ENCODE peak calls at places on chromosomes 4 and X, in nine cellular contexts. O is AG04450, D is right atrium auricular region, X is nephron progenitor cell, V is bronchial epithelial cell, M is GM13976, L is MCF 10A, E is lower lobe of right lung, W is A549. J is an unnamed sample.

GRCh38 chr4:153520871-153521329 is 54.7 kb downstream of the TMEM131L start:
- DNase-seq in O (no peak), D (no peak), X (no peak), V (no peak), M (peak; percentile 36), L (no peak), E (no peak), W (no peak), J (no peak)

GRCh38 chrX:40170830-40171512 is 73.2 kb upstream of the BCOR start:
- DNase-seq in O (no peak), D (no peak), X (peak; percentile 42), V (no peak), M (no peak), L (no peak), E (no peak), W (no peak), J (no peak)

GRCh38 chr4:76683154-76683553 is 214.8 kb downstream of the SOWAHB start:
- DNase-seq in O (no peak), D (no peak), X (no peak), V (no peak), M (no peak), L (no peak), E (no peak), W (no peak), J (no peak)

GRCh38 chrX:151974336-151975227 is at the start of gene GABRE:
- DNase-seq in O (no peak), D (no peak), X (peak; percentile 74), V (no peak), M (no peak), L (peak; percentile 44), E (peak; percentile 56), W (no peak), J (peak; percentile 12)

GRCh38 chr4:145179201-145179860 is 1.1 kb downstream of the OTUD4 start:
- DNase-seq in O (no peak), D (peak; percentile 69), X (peak; percentile 53), V (peak; percentile 48), M (peak; percentile 84), L (peak; percentile 56), E (peak; percentile 87), W (peak; percentile 28), J (peak; percentile 6)

GRCh38 chr4:90069151-90069550 is 58.0 kb upstream of the CCSER1 start:
- DNase-seq in O (no peak), D (no peak), X (no peak), V (peak; percentile 73), M (no peak), L (peak; percentile 28), E (no peak), W (no peak), J (no peak)

GRCh38 chr4:156295676-156296075 is 342.0 kb upstream of the CTSO start:
- DNase-seq in O (no peak), D (no peak), X (no peak), V (peak; percentile 79), M (no peak), L (peak; percentile 17), E (no peak), W (no peak), J (no peak)

GRCh38 chr4:177285953-177286352 is 23.7 kb upstream of the NEIL3 start:
- DNase-seq in O (no peak), D (no peak), X (no peak), V (no peak), M (no peak), L (no peak), E (no peak), W (no peak), J (no peak)

GRCh38 chr4:76969941-76970529 is 20.5 kb downstream of the SEPTIN11 start:
- DNase-seq in O (no peak), D (no peak), X (no peak), V (no peak), M (no peak), L (no peak), E (no peak), W (no peak), J (no peak)

GRCh38 chr4:75733369-75733768 is 9.0 kb downstream of the USO1 start:
- DNase-seq in O (no peak), D (no peak), X (no peak), V (no peak), M (no peak), L (no peak), E (no peak), W (no peak), J (no peak)

GRCh38 chr4:1154523-1155182 is 17.7 kb downstream of the SPON2 start:
- DNase-seq in O (peak; percentile 15), D (no peak), X (no peak), V (no peak), M (no peak), L (no peak), E (peak; percentile 58), W (no peak), J (no peak)

GRCh38 chr4:169309326-169309967 is 38.7 kb upstream of the SH3RF1 start:
- DNase-seq in O (no peak), D (no peak), X (no peak), V (no peak), M (no peak), L (no peak), E (no peak), W (no peak), J (no peak)

GRCh38 chrX:1316527-1316926 is 20.1 kb upstream of the IL3RA start:
- DNase-seq in O (no peak), D (peak; percentile 81), X (no peak), V (no peak), M (no peak), L (no peak), E (peak; percentile 89), W (no peak), J (no peak)

GRCh38 chr4:38255572-38255971 is 295.4 kb downstream of the PTTG2 start:
- DNase-seq in O (no peak), D (no peak), X (no peak), V (no peak), M (no peak), L (no peak), E (no peak), W (no peak), J (no peak)

GRCh38 chrX:20418379-20418778 is 151.7 kb upstream of the RPS6KA3 start:
- DNase-seq in O (no peak), D (no peak), X (no peak), V (no peak), M (no peak), L (no peak), E (no peak), W (no peak), J (no peak)

GRCh38 chr4:140099993-140100392 is 54.0 kb downstream of the MAML3 start:
- DNase-seq in O (no peak), D (peak; percentile 68), X (no peak), V (no peak), M (no peak), L (no peak), E (peak; percentile 55), W (no peak), J (no peak)

DNA sequence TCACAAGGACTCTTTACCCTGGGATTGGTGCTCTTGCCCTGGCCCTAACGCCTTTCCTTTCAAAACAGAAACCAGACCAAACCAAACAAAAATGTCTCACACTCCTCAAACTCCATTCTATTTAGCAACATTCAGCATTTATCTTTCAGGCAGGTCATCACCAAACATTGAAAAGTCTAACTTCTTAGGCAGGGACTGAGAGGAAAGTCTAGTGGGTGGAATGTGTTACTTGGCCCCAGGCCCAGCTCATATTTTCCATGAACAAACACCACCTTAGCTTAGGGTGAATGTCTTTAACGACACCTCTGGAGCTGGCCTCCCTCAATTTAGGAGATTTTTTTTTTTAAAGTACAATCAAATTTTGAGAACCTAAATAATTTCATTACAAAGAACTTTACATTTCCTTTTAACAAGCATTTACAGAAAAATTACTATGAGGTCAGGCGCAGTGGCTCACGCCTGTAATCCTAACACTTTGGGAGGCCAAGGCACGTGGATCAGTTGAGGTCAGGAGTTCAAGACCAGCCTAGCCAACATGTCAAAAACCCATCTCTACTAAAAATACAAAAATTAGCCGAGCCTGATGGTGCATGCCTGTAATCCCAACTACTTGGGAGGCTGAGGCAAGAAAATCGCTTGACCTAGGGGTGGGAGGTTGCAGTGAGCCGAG is 10.2 kb upstream of the N4BP2 start:
- DNase-seq in O (peak; percentile 6), D (peak; percentile 70), X (no peak), V (peak; percentile 71), M (no peak), L (peak; percentile 72), E (peak; percentile 60), W (peak; percentile 26), J (no peak)
- TF ChIP-seq CTCF in O (peak; percentile 19), D (no peak), X (no peak), V (no peak), M (no peak), L (no peak), E (no peak), W (no peak), J (no peak)

DNA sequence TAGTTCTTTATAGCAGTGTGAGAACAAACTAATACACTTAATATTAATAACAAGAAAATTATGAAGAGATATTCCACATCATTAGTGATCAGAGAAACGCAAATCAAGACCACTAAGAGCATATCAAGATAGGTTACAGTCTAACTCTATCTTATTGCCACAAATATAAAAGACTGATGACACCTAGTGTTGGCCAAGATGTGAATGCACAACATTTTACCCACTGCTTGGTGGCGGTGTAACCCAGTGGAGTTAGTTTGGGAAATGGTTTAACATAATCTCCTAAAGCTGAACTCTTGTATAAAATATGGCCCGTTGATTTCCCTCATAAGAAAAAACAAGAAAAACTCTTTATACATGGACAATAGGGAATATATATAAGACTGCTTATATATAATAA is 92.4 kb downstream of the SLITRK2 start:
- DNase-seq in O (no peak), D (no peak), X (no peak), V (no peak), M (no peak), L (peak; percentile 14), E (no peak), W (no peak), J (no peak)
- TF ChIP-seq CTCF in O (no peak), D (peak; percentile 16), X (no peak), V (no peak), M (no peak), L (no peak), E (no peak), W (no peak), J (peak; percentile 16)

GRCh38 chrX:71420686-71421085 is 54.5 kb downstream of the TAF1 start:
- DNase-seq in O (no peak), D (no peak), X (no peak), V (no peak), M (no peak), L (no peak), E (no peak), W (no peak), J (no peak)
- TF ChIP-seq CTCF in O (no peak), D (no peak), X (no peak), V (no peak), M (no peak), L (no peak), E (no peak), W (no peak), J (no peak)

DNA sequence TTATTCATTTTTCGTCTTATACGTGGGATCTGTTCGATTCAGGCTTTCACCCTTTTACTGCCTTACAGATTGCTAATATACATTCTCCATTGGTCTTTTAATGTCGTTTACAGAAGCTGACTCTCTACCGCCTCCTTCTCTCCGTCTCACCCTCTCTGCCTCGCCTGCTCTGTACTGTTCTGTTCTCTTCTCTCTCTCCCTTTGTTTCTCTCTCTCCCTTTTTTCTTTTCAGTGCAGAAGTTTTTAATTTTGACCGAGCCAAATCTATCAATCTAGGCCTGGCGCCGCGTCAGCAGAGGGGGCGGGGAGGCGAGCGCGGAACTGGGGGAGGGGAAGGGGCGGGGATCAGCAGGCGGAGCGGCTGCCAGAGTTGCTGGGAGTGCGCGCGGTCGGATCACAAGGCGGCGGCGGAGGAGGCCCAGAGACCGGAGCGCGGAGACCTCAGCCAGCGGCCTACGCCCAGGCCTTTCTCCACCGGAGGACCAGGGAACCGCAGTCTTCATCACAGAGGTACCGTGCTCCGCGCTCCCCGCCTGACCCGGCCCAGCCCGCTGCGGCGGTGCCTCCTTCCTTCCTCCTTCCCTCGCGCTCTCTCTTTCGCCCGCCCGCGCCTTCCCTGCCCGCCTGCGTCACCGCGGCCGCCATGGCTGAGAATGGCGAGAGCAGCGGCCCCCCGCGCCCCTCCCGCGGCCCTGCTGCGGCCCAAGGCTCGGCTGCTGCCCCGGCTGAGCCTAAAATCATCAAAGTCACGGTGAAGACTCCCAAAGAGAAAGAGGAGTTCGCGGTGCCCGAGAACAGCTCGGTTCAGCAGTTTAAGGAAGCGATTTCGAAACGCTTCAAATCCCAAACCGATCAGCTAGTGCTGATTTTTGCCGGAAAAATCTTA is at the start of gene UBQLN2:
- DNase-seq in O (peak; percentile 42), D (peak; percentile 72), X (peak; percentile 77), V (peak; percentile 44), M (peak; percentile 63), L (peak; percentile 71), E (peak; percentile 87), W (no peak), J (peak; percentile 50)
- TF ChIP-seq CTCF in O (peak; percentile 40), D (peak; percentile 39), X (no peak), V (peak; percentile 13), M (no peak), L (no peak), E (no peak), W (no peak), J (peak; percentile 28)